ENCODE peak calls at places on chromosomes 2 and 18, in seven cellular contexts. O is GM12865, E is IMR-90, P is brain microvascular endothelial cell, T is mammary epithelial cell, F is psoas muscle, R is SJSA1. S is an unnamed sample.

GRCh38 chr2:72330673-72331072 is 183.0 kb upstream of the CYP26B1 start:
- DNase-seq in R (peak; percentile 3), F (no peak), O (no peak), T (no peak), E (peak; percentile 3), P (no peak), S (no peak)

GRCh38 chr2:234917245-234917975 is 34.4 kb upstream of the SH3BP4 start:
- DNase-seq in F (no peak), R (no peak), T (no peak), O (no peak), E (no peak), P (no peak), S (no peak)

GRCh38 chr2:623384-623922 is 53.8 kb downstream of the TMEM18 start:
- DNase-seq in T (no peak), P (no peak), F (no peak), E (no peak), O (no peak), R (no peak), S (no peak)

GRCh38 chr18:75456277-75456676 is 28.8 kb upstream of the SMIM21 start:
- DNase-seq in P (no peak), O (no peak), E (no peak), T (no peak), R (no peak), F (no peak), S (no peak)

GRCh38 chr2:39024833-39025232 is 96.0 kb downstream of the SOS1 start:
- DNase-seq in R (no peak), P (no peak), F (no peak), O (no peak), T (peak; percentile 65), E (peak; percentile 46), S (no peak)

GRCh38 chr2:33426666-33427231 is 49.7 kb upstream of the RASGRP3 start:
- DNase-seq in P (peak; percentile 86), T (peak; percentile 69), E (peak; percentile 70), R (peak; percentile 89), O (no peak), F (no peak), S (no peak)

GRCh38 chr2:43676322-43677050 is at the start of gene C1GALT1C1L:
- DNase-seq in T (peak; percentile 40), E (peak; percentile 66), O (no peak), R (peak; percentile 31), P (peak; percentile 58), F (peak; percentile 56), S (no peak)

GRCh38 chr2:74576830-74577229 is 22.3 kb downstream of the DOK1 start:
- DNase-seq in R (no peak), P (no peak), F (no peak), T (peak; percentile 56), O (no peak), E (peak; percentile 90), S (no peak)

GRCh38 chr2:113894156-113894743 is 4.4 kb downstream of the ACTR3 start:
- DNase-seq in O (no peak), T (peak; percentile 80), P (peak; percentile 53), F (no peak), R (peak; percentile 63), E (peak; percentile 93), S (no peak)

GRCh38 chr2:61356958-61357350 is 113.9 kb downstream of the USP34 start:
- DNase-seq in O (no peak), R (no peak), E (peak; percentile 56), F (no peak), P (peak; percentile 14), T (no peak), S (no peak)

GRCh38 chr2:88582030-88582429 is 45.2 kb downstream of the EIF2AK3 start:
- DNase-seq in F (no peak), O (no peak), T (peak; percentile 34), E (peak; percentile 28), R (no peak), P (no peak), S (no peak)

GRCh38 chr18:67730884-67731283 is 214.4 kb upstream of the DSEL start:
- DNase-seq in O (no peak), P (peak; percentile 73), E (peak; percentile 76), F (no peak), R (peak; percentile 48), T (peak; percentile 91), S (no peak)

GRCh38 chr18:49764032-49764431 is 49.3 kb downstream of the ACAA2 start:
- DNase-seq in O (no peak), R (peak; percentile 78), T (no peak), P (peak; percentile 27), E (peak; percentile 58), F (no peak), S (no peak)

GRCh38 chr18:49758263-49758610 is 55.1 kb downstream of the ACAA2 start:
- DNase-seq in T (no peak), O (no peak), E (no peak), F (no peak), P (no peak), R (no peak), S (no peak)

GRCh38 chr18:49763590-49763989 is 49.7 kb downstream of the ACAA2 start:
- DNase-seq in F (no peak), O (no peak), E (no peak), T (no peak), P (no peak), R (no peak), S (no peak)

GRCh38 chr18:49761771-49762170 is 51.6 kb downstream of the ACAA2 start:
- DNase-seq in P (no peak), E (no peak), F (no peak), R (no peak), T (no peak), O (no peak), S (no peak)

DNA sequence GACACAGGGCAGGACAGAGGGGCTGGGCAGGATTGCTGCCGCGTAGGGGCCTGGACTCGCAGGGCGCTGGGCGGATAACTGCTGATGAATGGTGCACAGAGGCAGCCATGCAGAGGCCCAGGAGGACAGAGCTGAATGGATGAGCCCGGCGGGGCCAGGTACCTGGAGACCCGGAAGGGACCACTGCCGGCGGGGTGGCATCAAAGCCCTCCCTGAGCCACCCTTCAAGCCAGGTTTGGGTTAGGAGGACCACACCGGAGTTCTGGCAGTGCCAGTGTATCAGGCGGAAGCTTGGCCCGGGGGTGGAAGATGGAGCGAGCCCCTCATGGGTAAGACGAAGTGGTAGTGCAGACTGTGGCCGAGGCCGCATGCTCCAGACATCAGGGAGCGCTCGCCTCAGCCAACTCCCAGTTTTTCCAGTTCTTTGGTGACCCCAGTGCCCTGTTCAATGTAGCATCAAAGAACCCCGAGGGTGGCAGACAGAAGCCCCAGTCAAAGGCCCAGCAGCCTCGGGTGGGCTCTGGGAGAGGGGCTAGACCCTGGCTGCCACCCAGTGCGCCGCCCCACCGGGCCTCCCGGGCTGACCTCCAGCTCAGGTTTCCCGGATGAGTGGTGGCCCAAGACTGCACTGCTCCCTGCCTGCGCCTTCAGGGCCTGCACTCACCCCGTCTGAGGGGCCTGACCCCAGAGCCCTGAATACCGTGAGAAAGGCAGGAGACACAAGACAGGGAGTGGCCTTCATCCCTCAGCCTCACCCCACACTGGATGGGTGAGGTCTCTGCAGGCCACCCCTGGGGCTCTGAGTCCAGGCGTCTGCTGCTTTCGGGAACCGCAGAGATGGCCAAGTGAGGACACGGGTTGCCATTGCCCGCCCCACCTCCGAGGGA is 50.9 kb downstream of the ACAA2 start:
- DNase-seq in O (no peak), T (no peak), F (no peak), R (no peak), P (no peak), E (no peak), S (no peak)
- H3K4me3 ChIP-seq in O (no peak overlapping the region), T (no peak overlapping the region), F (no peak overlapping the region), R (no peak overlapping the region), P (no peak overlapping the region), E (no peak overlapping the region), S (no peak overlapping the region)

DNA sequence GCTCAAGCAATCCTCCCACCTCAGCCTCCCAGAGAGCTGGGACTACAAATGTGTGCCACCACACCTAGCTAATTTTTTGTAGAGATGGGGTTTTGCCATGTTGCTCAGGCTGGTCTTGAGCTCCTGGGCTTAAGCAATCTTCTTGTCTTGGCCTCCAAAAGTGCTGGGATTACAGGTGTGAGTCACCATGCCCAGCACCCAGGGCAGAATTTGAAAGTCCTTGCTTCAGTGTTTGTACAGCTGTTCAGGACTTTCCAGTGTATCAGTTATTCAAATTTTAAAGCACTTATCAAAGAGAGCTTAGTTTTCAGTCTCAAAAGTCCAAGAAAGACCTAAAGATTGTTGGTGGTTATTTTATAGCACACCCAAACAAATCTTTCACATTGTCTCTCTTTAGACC is 43.6 kb upstream of the VPS54 start:
- DNase-seq in T (peak; percentile 91), O (peak; percentile 64), P (peak; percentile 60), R (no peak), E (peak; percentile 82), F (no peak), S (no peak)
- H3K4me3 ChIP-seq in T (no peak overlapping the region), O (no peak overlapping the region), P (no peak overlapping the region), R (no peak overlapping the region), E (no peak overlapping the region), F (no peak overlapping the region), S (no peak overlapping the region)

GRCh38 chr18:11980148-11980554 is 1.2 kb upstream of the IMPA2 start:
- DNase-seq in O (no peak), P (peak; percentile 43), F (no peak), E (peak; percentile 13), R (no peak), T (no peak), S (no peak)
- H3K4me3 ChIP-seq in O (peak overlapping the region; percentile 57), P (peak overlapping the region; percentile 61), F (peak overlapping the region; percentile 95), E (peak overlapping the region; percentile 46), R (peak overlapping the region; percentile 59), T (peak overlapping the region; percentile 61), S (peak overlapping the region; percentile 79)

GRCh38 chr2:16124881-16125613 is 184.7 kb downstream of the MYCN start:
- DNase-seq in R (no peak), P (no peak), O (no peak), F (no peak), T (no peak), E (no peak), S (no peak)

GRCh38 chr2:16125614-16126125 is 185.3 kb downstream of the MYCN start:
- DNase-seq in T (no peak), E (no peak), O (no peak), R (no peak), F (no peak), P (no peak), S (no peak)

GRCh38 chr2:16123421-16123820 is 183.1 kb downstream of the MYCN start:
- DNase-seq in O (no peak), E (no peak), T (no peak), F (no peak), P (no peak), R (no peak), S (no peak)

GRCh38 chr2:16122556-16122955 is 182.2 kb downstream of the MYCN start:
- DNase-seq in F (no peak), O (no peak), P (no peak), R (no peak), E (no peak), T (no peak), S (no peak)

DNA sequence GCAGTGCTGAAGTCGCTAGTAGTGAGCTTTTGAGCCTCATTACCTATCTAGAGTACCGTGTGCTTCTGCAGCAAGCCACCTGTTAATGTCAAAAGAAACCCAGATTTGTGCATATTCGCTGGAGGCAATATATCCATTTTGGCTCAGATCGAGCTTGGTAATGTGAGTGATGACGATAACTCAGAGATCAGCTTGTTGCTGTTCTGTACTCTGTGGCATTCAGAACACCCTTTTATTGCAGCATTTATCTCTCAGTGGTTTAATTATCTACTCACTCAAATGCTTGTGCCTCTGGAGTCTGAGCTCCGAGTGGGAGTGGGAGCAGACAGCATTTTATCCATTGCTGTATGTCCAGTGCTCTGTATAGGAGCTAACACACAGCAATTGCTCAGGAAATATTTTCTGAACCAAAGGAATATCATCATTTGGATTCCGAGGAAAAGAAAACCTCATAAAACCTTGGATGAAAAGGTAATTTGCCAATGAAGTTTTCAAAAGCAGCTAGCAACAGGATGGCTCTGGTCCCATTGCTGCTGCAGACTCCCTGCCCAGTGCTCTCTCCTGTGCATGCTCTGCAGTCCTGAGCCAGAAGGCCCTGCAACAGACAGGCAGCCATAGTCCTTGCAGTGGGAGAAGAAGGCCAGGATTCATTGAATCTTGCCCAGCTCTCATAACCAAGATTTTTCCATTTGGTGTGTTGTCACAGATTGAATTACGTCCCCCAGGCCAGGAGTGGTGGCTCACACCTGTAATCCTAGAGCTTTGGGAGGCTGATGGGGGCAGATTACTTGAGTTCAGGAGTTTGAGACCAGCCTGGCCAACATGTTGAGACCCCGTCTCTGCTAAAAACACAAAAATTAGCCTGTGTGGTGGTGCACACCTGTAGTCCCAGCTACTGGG is 183.8 kb downstream of the MYCN start:
- DNase-seq in R (no peak), F (no peak), T (no peak), O (no peak), E (no peak), P (no peak), S (no peak)
- H3K4me3 ChIP-seq in R (no peak overlapping the region), F (no peak overlapping the region), T (no peak overlapping the region), O (no peak overlapping the region), E (no peak overlapping the region), P (no peak overlapping the region), S (no peak overlapping the region)